ENCODE peak calls at places on chromosomes 3 and 15, in eight cellular contexts. T is HCT116, Y is PC-3, D is endothelial cell of umbilical vein, V is OCI-LY7, I is IMR-90, S is neural progenitor cell, X is MM.1S. R is an unnamed sample. For H3K4me1, the result is how much of the 10 kb centered on the place peaks cover.

GRCh38 chr15:69713726-69714559 is 261.3 kb downstream of the RPLP1 start:
- DNase-seq in T (no peak), Y (peak), D (no peak), V (no peak), I (no peak), S (no peak), X (peak), R (no peak)

GRCh38 chr3:195853930-195854478 is 42.3 kb upstream of the MUC4 start:
- DNase-seq in T (no peak), Y (no peak), D (no peak), V (no peak), I (no peak), S (no peak), X (no peak), R (no peak)

GRCh38 chr3:189899186-189899585 is 221.5 kb downstream of the P3H2 start:
- DNase-seq in T (no peak), Y (no peak), D (no peak), V (no peak), I (no peak), S (no peak), X (no peak), R (no peak)

GRCh38 chr3:195062866-195063540 is 208.0 kb downstream of the XXYLT1 start:
- DNase-seq in T (no peak), Y (no peak), D (no peak), V (no peak), I (no peak), S (no peak), X (no peak), R (no peak)

GRCh38 chr3:25662921-25663320 is 1.8 kb downstream of the TOP2B start:
- DNase-seq in T (no peak), Y (no peak), D (no peak), V (no peak), I (peak), S (no peak), X (no peak), R (no peak)

GRCh38 chr15:82647835-82648256 is 683 bp upstream of the CPEB1 start:
- DNase-seq in T (no peak), Y (no peak), D (no peak), V (no peak), I (no peak), S (peak), X (no peak), R (no peak)

GRCh38 chr3:146594843-146595482 is 10.2 kb downstream of the PLSCR5 start:
- DNase-seq in T (peak), Y (peak), D (peak), V (peak), I (peak), S (peak), X (peak), R (peak)

GRCh38 chr3:169147246-169148008 is 516.1 kb downstream of the MECOM start:
- DNase-seq in T (no peak), Y (peak), D (peak), V (no peak), I (peak), S (peak), X (peak), R (peak)

GRCh38 chr3:126342991-126343661 is 14.1 kb downstream of the KLF15 start:
- DNase-seq in T (no peak), Y (no peak), D (no peak), V (no peak), I (peak), S (peak), X (no peak), R (no peak)

GRCh38 chr15:65833501-65834220 is 35.6 kb upstream of the RAB11A start:
- DNase-seq in T (no peak), Y (peak), D (peak), V (no peak), I (no peak), S (no peak), X (no peak), R (no peak)

GRCh38 chr15:92123848-92124631 is 269.6 kb upstream of the ST8SIA2 start:
- DNase-seq in T (no peak), Y (no peak), D (no peak), V (no peak), I (no peak), S (no peak), X (no peak), R (no peak)

GRCh38 chr3:149480326-149481017 is 6.0 kb downstream of the TM4SF4 start:
- DNase-seq in T (peak), Y (peak), D (peak), V (peak), I (peak), S (peak), X (peak), R (peak)

DNA sequence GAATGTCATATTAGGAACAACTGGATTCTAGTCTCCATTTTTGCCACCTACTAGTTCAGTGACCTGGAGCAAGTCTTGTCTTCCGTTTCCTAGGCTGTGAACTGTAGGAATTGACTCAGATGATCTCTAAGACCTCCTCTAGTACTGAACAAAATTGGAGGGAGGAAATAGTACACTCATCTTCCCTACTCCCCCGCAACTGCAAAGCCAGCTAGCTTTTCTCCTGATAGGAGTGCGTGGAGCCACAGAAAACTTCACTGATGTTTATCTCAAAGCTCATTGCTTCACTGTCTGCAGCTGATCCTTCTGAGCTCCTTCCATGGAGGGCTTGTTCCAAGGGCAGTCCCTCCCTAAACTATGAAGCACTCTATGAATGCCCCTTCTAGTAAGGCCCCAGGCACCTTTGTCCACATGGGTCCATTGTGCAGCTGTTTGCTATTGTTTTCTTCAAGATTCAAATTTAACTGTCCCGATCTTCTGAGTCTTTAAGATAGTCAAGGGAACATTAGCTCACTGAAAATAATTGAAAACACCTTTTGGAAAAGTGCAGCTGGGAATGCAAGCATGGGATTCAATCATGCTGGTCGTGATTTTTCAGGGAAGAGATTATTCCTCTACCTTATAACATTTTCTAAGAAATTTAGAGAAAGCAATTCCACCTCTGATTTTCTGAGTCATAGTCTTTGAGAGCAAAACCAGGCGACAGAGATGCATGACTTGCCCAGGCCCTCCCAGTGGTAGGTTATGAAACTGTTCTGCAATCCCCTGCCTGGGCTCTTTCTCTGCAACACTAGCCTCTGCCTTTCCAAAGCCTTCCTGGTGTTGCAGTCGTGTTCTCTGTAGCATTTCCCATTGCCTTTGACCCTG is 24.3 kb downstream of the FILIP1L start:
- DNase-seq in T (peak), Y (peak), D (no peak), V (no peak), I (peak), S (peak), X (no peak), R (peak)
- TF ChIP-seq CTCF in T (no peak), Y (peak), D (peak), V (peak), I (peak), S (peak), X (peak), R (peak)

DNA sequence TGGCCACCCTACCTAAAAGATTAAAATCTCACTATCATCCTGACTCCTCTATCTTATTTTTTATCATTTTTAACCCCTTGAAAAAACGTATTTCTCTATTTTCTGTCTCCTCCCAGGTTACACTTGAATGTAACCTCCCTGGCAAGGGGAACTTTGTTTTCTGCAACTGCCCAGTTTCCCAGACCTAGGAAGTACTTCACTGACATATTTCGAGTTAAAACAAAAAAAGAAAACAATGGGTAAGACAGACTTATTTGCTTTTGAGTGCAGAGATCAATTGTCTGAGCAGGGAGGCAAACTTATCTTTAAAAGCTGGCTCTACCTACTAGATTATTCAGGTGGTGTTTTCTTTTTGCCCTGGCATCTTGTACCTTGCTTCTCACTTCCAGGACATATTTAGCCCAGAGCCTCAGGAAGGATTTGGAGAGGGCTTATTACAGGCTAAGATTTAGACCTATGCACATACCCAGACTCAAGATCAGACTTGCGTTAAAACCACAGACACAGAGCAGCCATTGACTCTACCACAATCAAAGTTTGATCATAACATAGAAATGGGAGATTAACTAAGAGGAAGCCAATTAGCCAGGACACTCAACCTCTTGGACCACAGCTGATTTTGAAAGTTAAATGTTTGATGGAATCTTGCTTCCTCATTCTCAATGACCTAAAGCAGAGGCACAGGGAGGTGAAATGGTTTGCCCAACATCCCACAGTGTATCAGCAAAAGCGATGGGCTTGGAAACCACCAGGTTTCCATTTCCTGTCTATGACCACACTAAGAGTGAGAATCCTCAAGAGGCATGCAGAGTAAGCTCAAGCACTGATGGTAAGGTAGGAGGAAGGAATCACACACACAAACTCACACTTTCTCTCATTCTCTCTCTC is 169.5 kb upstream of the THBS1 start:
- DNase-seq in T (no peak), Y (no peak), D (no peak), V (no peak), I (no peak), S (no peak), X (peak), R (no peak)
- H2AFZ ChIP-seq in T (no peak), Y (no peak), D (no peak), V (no peak), I (no peak), S (no peak), X (no peak), R (no peak)

DNA sequence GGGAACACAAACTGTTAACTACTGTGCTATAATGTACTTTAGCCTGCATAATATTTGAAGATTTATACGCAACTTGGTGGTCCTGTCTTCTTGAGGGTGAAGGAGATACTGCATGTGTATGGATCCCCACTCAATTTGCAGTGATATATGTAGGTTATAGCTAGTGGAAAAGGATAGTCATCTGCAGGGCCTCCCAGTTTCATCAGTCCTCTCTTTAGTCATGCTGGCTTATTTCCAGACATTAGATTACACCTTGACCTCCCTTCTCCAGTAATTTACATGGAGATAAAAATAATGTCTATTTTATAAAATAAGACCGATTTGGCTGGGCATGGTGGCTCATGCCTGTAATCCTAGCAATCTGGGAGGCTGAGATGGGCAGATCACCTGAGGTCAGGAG is 3.7 kb downstream of the NR1D2 start:
- DNase-seq in T (no peak), Y (peak), D (no peak), V (no peak), I (peak), S (no peak), X (no peak), R (no peak)
- H3K4me1 ChIP-seq in T (half or more), Y (under half), D (under half), V (half or more), I (under half), S (under half), X (under half), R (under half)

GRCh38 chr3:62827550-62827949 is 47.7 kb downstream of the CADPS start:
- DNase-seq in T (no peak), Y (no peak), D (no peak), V (no peak), I (no peak), S (no peak), X (no peak), R (no peak)

GRCh38 chr3:62837145-62837787 is 38.0 kb downstream of the CADPS start:
- DNase-seq in T (no peak), Y (no peak), D (no peak), V (no peak), I (no peak), S (no peak), X (no peak), R (no peak)

GRCh38 chr3:62832569-62832968 is 42.6 kb downstream of the CADPS start:
- DNase-seq in T (no peak), Y (no peak), D (no peak), V (no peak), I (no peak), S (no peak), X (no peak), R (no peak)

GRCh38 chr3:62835594-62836236 is 39.5 kb downstream of the CADPS start:
- DNase-seq in T (no peak), Y (no peak), D (no peak), V (no peak), I (no peak), S (no peak), X (peak), R (no peak)

GRCh38 chr3:62833538-62833937 is 41.7 kb downstream of the CADPS start:
- DNase-seq in T (no peak), Y (no peak), D (no peak), V (peak), I (no peak), S (peak), X (peak), R (peak)
- TF ChIP-seq CTCF in T (peak), Y (peak), D (no peak), V (peak), I (no peak), S (peak), X (peak), R (peak)

R was measured in hepatocyte.